ENCODE peak calls at places on chromosomes 6 and 20, in nine cellular contexts. One of them, this sample, is unnamed.

GRCh38 chr6:96794980-96795379 is 42.3 kb downstream of the GPR63 start:
- DNase-seq in Kasumi-1: no peak
- DNase-seq in GM23248: peak
- DNase-seq in caudate nucleus: no peak
- DNase-seq in NCI-H2029: no peak
- DNase-seq in uterus: no peak
- DNase-seq in stimulated activated naive B cell treated with anti-CD40 and anti-IgM and Interleukin-4, amounts not matched to agents 10 μg/mL and 1 μg/mL and 100 μg/mL, for 72 hours: no peak
- DNase-seq in fibroblast of the conjunctiva: no peak
- DNase-seq in GM13976: no peak
- DNase-seq in this sample: no peak

GRCh38 chr6:123909989-123910388 is 106.3 kb downstream of the NKAIN2 start:
- DNase-seq in fibroblast of the conjunctiva: no peak
- DNase-seq in caudate nucleus: no peak
- DNase-seq in GM13976: no peak
- DNase-seq in Kasumi-1: no peak
- DNase-seq in stimulated activated naive B cell treated with anti-CD40 and anti-IgM and Interleukin-4, amounts not matched to agents 10 μg/mL and 1 μg/mL and 100 μg/mL, for 72 hours: no peak
- DNase-seq in uterus: no peak
- DNase-seq in NCI-H2029: peak
- DNase-seq in GM23248: no peak
- DNase-seq in this sample: no peak

GRCh38 chr6:30446259-30446658 is 43.0 kb upstream of the HLA-E start:
- DNase-seq in stimulated activated naive B cell treated with anti-CD40 and anti-IgM and Interleukin-4, amounts not matched to agents 10 μg/mL and 1 μg/mL and 100 μg/mL, for 72 hours: no peak
- DNase-seq in NCI-H2029: no peak
- DNase-seq in caudate nucleus: no peak
- DNase-seq in GM13976: no peak
- DNase-seq in uterus: no peak
- DNase-seq in GM23248: no peak
- DNase-seq in Kasumi-1: no peak
- DNase-seq in fibroblast of the conjunctiva: no peak
- DNase-seq in this sample: no peak

GRCh38 chr20:56391596-56392281 is at the start of gene AURKA:
- DNase-seq in stimulated activated naive B cell treated with anti-CD40 and anti-IgM and Interleukin-4, amounts not matched to agents 10 μg/mL and 1 μg/mL and 100 μg/mL, for 72 hours: no peak
- DNase-seq in GM13976: no peak
- DNase-seq in NCI-H2029: no peak
- DNase-seq in GM23248: peak
- DNase-seq in caudate nucleus: no peak
- DNase-seq in uterus: no peak
- DNase-seq in Kasumi-1: no peak
- DNase-seq in fibroblast of the conjunctiva: no peak
- DNase-seq in this sample: no peak

GRCh38 chr6:107769053-107769658 is 55.0 kb downstream of the SCML4 start:
- DNase-seq in uterus: no peak
- DNase-seq in NCI-H2029: no peak
- DNase-seq in fibroblast of the conjunctiva: no peak
- DNase-seq in GM23248: no peak
- DNase-seq in stimulated activated naive B cell treated with anti-CD40 and anti-IgM and Interleukin-4, amounts not matched to agents 10 μg/mL and 1 μg/mL and 100 μg/mL, for 72 hours: no peak
- DNase-seq in caudate nucleus: no peak
- DNase-seq in GM13976: no peak
- DNase-seq in Kasumi-1: no peak
- DNase-seq in this sample: no peak

GRCh38 chr6:143698759-143699750 is 21.3 kb downstream of the PHACTR2 start:
- DNase-seq in GM13976: no peak
- DNase-seq in GM23248: no peak
- DNase-seq in caudate nucleus: no peak
- DNase-seq in uterus: no peak
- DNase-seq in Kasumi-1: no peak
- DNase-seq in NCI-H2029: no peak
- DNase-seq in fibroblast of the conjunctiva: no peak
- DNase-seq in stimulated activated naive B cell treated with anti-CD40 and anti-IgM and Interleukin-4, amounts not matched to agents 10 μg/mL and 1 μg/mL and 100 μg/mL, for 72 hours: no peak
- DNase-seq in this sample: no peak

GRCh38 chr6:45441811-45442453 is 64.2 kb upstream of the SUPT3H start:
- DNase-seq in GM23248: no peak
- DNase-seq in Kasumi-1: no peak
- DNase-seq in GM13976: no peak
- DNase-seq in NCI-H2029: no peak
- DNase-seq in caudate nucleus: no peak
- DNase-seq in stimulated activated naive B cell treated with anti-CD40 and anti-IgM and Interleukin-4, amounts not matched to agents 10 μg/mL and 1 μg/mL and 100 μg/mL, for 72 hours: no peak
- DNase-seq in uterus: no peak
- DNase-seq in fibroblast of the conjunctiva: no peak
- DNase-seq in this sample: no peak

GRCh38 chr6:118735320-118735719 is 83.9 kb upstream of the CEP85L start:
- DNase-seq in uterus: no peak
- DNase-seq in NCI-H2029: no peak
- DNase-seq in caudate nucleus: no peak
- DNase-seq in stimulated activated naive B cell treated with anti-CD40 and anti-IgM and Interleukin-4, amounts not matched to agents 10 μg/mL and 1 μg/mL and 100 μg/mL, for 72 hours: no peak
- DNase-seq in GM23248: no peak
- DNase-seq in fibroblast of the conjunctiva: no peak
- DNase-seq in Kasumi-1: peak
- DNase-seq in GM13976: peak
- DNase-seq in this sample: no peak

GRCh38 chr6:123575218-123575617 is 61.5 kb downstream of the TRDN start:
- DNase-seq in stimulated activated naive B cell treated with anti-CD40 and anti-IgM and Interleukin-4, amounts not matched to agents 10 μg/mL and 1 μg/mL and 100 μg/mL, for 72 hours: no peak
- DNase-seq in NCI-H2029: no peak
- DNase-seq in GM23248: no peak
- DNase-seq in caudate nucleus: no peak
- DNase-seq in uterus: no peak
- DNase-seq in GM13976: no peak
- DNase-seq in fibroblast of the conjunctiva: no peak
- DNase-seq in Kasumi-1: no peak
- DNase-seq in this sample: no peak

GRCh38 chr6:12403946-12404647 is 113.9 kb downstream of the EDN1 start:
- DNase-seq in NCI-H2029: no peak
- DNase-seq in Kasumi-1: no peak
- DNase-seq in uterus: no peak
- DNase-seq in caudate nucleus: no peak
- DNase-seq in GM13976: no peak
- DNase-seq in stimulated activated naive B cell treated with anti-CD40 and anti-IgM and Interleukin-4, amounts not matched to agents 10 μg/mL and 1 μg/mL and 100 μg/mL, for 72 hours: no peak
- DNase-seq in fibroblast of the conjunctiva: no peak
- DNase-seq in GM23248: peak
- DNase-seq in this sample: no peak

GRCh38 chr6:2244261-2245102 is 923 bp downstream of the GMDS start:
- DNase-seq in stimulated activated naive B cell treated with anti-CD40 and anti-IgM and Interleukin-4, amounts not matched to agents 10 μg/mL and 1 μg/mL and 100 μg/mL, for 72 hours: no peak
- DNase-seq in GM13976: no peak
- DNase-seq in NCI-H2029: peak
- DNase-seq in uterus: no peak
- DNase-seq in fibroblast of the conjunctiva: no peak
- DNase-seq in GM23248: no peak
- DNase-seq in Kasumi-1: no peak
- DNase-seq in caudate nucleus: no peak
- DNase-seq in this sample: no peak

GRCh38 chr6:32170294-32170693 is 5.6 kb downstream of the AGPAT1 start:
- DNase-seq in fibroblast of the conjunctiva: no peak
- DNase-seq in stimulated activated naive B cell treated with anti-CD40 and anti-IgM and Interleukin-4, amounts not matched to agents 10 μg/mL and 1 μg/mL and 100 μg/mL, for 72 hours: no peak
- DNase-seq in uterus: no peak
- DNase-seq in Kasumi-1: no peak
- DNase-seq in caudate nucleus: no peak
- DNase-seq in GM23248: no peak
- DNase-seq in NCI-H2029: no peak
- DNase-seq in GM13976: no peak
- DNase-seq in this sample: no peak

GRCh38 chr20:56630506-56631317 is 1.6 kb downstream of the TFAP2C start:
- DNase-seq in fibroblast of the conjunctiva: no peak
- DNase-seq in stimulated activated naive B cell treated with anti-CD40 and anti-IgM and Interleukin-4, amounts not matched to agents 10 μg/mL and 1 μg/mL and 100 μg/mL, for 72 hours: no peak
- DNase-seq in NCI-H2029: no peak
- DNase-seq in GM23248: peak
- DNase-seq in Kasumi-1: no peak
- DNase-seq in caudate nucleus: no peak
- DNase-seq in uterus: no peak
- DNase-seq in GM13976: peak
- DNase-seq in this sample: no peak

GRCh38 chr6:79377830-79378460 is 143.5 kb upstream of the HMGN3 start:
- DNase-seq in fibroblast of the conjunctiva: peak
- DNase-seq in GM13976: peak
- DNase-seq in Kasumi-1: no peak
- DNase-seq in uterus: no peak
- DNase-seq in GM23248: no peak
- DNase-seq in stimulated activated naive B cell treated with anti-CD40 and anti-IgM and Interleukin-4, amounts not matched to agents 10 μg/mL and 1 μg/mL and 100 μg/mL, for 72 hours: no peak
- DNase-seq in caudate nucleus: no peak
- DNase-seq in NCI-H2029: peak
- DNase-seq in this sample: no peak

GRCh38 chr6:40956871-40957270 is 82.2 kb downstream of the UNC5CL start:
- DNase-seq in caudate nucleus: no peak
- DNase-seq in uterus: no peak
- DNase-seq in Kasumi-1: no peak
- DNase-seq in stimulated activated naive B cell treated with anti-CD40 and anti-IgM and Interleukin-4, amounts not matched to agents 10 μg/mL and 1 μg/mL and 100 μg/mL, for 72 hours: no peak
- DNase-seq in NCI-H2029: no peak
- DNase-seq in GM13976: no peak
- DNase-seq in GM23248: peak
- DNase-seq in fibroblast of the conjunctiva: no peak
- DNase-seq in this sample: no peak

GRCh38 chr20:34546751-34547181 is 11.8 kb upstream of the MAP1LC3A start:
- DNase-seq in caudate nucleus: no peak
- DNase-seq in uterus: no peak
- DNase-seq in fibroblast of the conjunctiva: no peak
- DNase-seq in GM13976: no peak
- DNase-seq in NCI-H2029: peak
- DNase-seq in stimulated activated naive B cell treated with anti-CD40 and anti-IgM and Interleukin-4, amounts not matched to agents 10 μg/mL and 1 μg/mL and 100 μg/mL, for 72 hours: no peak
- DNase-seq in Kasumi-1: no peak
- DNase-seq in GM23248: no peak
- DNase-seq in this sample: no peak

GRCh38 chr20:17960927-17961599 is 7.5 kb downstream of the SNX5 start:
- DNase-seq in NCI-H2029: no peak
- DNase-seq in uterus: peak
- DNase-seq in stimulated activated naive B cell treated with anti-CD40 and anti-IgM and Interleukin-4, amounts not matched to agents 10 μg/mL and 1 μg/mL and 100 μg/mL, for 72 hours: no peak
- DNase-seq in fibroblast of the conjunctiva: no peak
- DNase-seq in caudate nucleus: no peak
- DNase-seq in Kasumi-1: no peak
- DNase-seq in GM23248: peak
- DNase-seq in GM13976: no peak
- DNase-seq in this sample: no peak

GRCh38 chr6:30202366-30202765 is 10.8 kb downstream of the TRIM26 start:
- DNase-seq in Kasumi-1: no peak
- DNase-seq in stimulated activated naive B cell treated with anti-CD40 and anti-IgM and Interleukin-4, amounts not matched to agents 10 μg/mL and 1 μg/mL and 100 μg/mL, for 72 hours: no peak
- DNase-seq in GM23248: no peak
- DNase-seq in uterus: no peak
- DNase-seq in NCI-H2029: no peak
- DNase-seq in caudate nucleus: no peak
- DNase-seq in GM13976: no peak
- DNase-seq in fibroblast of the conjunctiva: no peak
- DNase-seq in this sample: no peak

GRCh38 chr6:133340557-133340956 is 99.4 kb downstream of the EYA4 start:
- DNase-seq in caudate nucleus: no peak
- DNase-seq in GM23248: peak
- DNase-seq in stimulated activated naive B cell treated with anti-CD40 and anti-IgM and Interleukin-4, amounts not matched to agents 10 μg/mL and 1 μg/mL and 100 μg/mL, for 72 hours: no peak
- DNase-seq in uterus: no peak
- DNase-seq in NCI-H2029: no peak
- DNase-seq in fibroblast of the conjunctiva: no peak
- DNase-seq in Kasumi-1: no peak
- DNase-seq in GM13976: no peak
- DNase-seq in this sample: no peak

GRCh38 chr6:47936820-47937219 is 155.0 kb downstream of the OPN5 start:
- DNase-seq in NCI-H2029: no peak
- DNase-seq in GM13976: no peak
- DNase-seq in GM23248: no peak
- DNase-seq in caudate nucleus: no peak
- DNase-seq in uterus: no peak
- DNase-seq in fibroblast of the conjunctiva: no peak
- DNase-seq in stimulated activated naive B cell treated with anti-CD40 and anti-IgM and Interleukin-4, amounts not matched to agents 10 μg/mL and 1 μg/mL and 100 μg/mL, for 72 hours: no peak
- DNase-seq in Kasumi-1: no peak
- DNase-seq in this sample: no peak

GRCh38 chr6:16397623-16398022 is 159.2 kb downstream of the GMPR start:
- DNase-seq in uterus: no peak
- DNase-seq in Kasumi-1: no peak
- DNase-seq in NCI-H2029: no peak
- DNase-seq in GM13976: no peak
- DNase-seq in caudate nucleus: no peak
- DNase-seq in GM23248: peak
- DNase-seq in stimulated activated naive B cell treated with anti-CD40 and anti-IgM and Interleukin-4, amounts not matched to agents 10 μg/mL and 1 μg/mL and 100 μg/mL, for 72 hours: no peak
- DNase-seq in fibroblast of the conjunctiva: no peak
- DNase-seq in this sample: no peak

GRCh38 chr6:166313255-166314070 is 5.3 kb upstream of the PRR18 start:
- DNase-seq in NCI-H2029: no peak
- DNase-seq in GM13976: peak
- DNase-seq in Kasumi-1: peak
- DNase-seq in stimulated activated naive B cell treated with anti-CD40 and anti-IgM and Interleukin-4, amounts not matched to agents 10 μg/mL and 1 μg/mL and 100 μg/mL, for 72 hours: no peak
- DNase-seq in GM23248: peak
- DNase-seq in caudate nucleus: no peak
- DNase-seq in fibroblast of the conjunctiva: peak
- DNase-seq in uterus: no peak
- DNase-seq in this sample: peak

GRCh38 chr6:44201638-44202303 is 15.0 kb upstream of the MYMX start:
- DNase-seq in caudate nucleus: no peak
- DNase-seq in uterus: no peak
- DNase-seq in Kasumi-1: no peak
- DNase-seq in GM13976: no peak
- DNase-seq in stimulated activated naive B cell treated with anti-CD40 and anti-IgM and Interleukin-4, amounts not matched to agents 10 μg/mL and 1 μg/mL and 100 μg/mL, for 72 hours: no peak
- DNase-seq in fibroblast of the conjunctiva: no peak
- DNase-seq in NCI-H2029: no peak
- DNase-seq in GM23248: no peak
- DNase-seq in this sample: no peak

GRCh38 chr6:26311385-26312095 is 53.5 kb upstream of the BTN3A2 start:
- DNase-seq in caudate nucleus: peak
- DNase-seq in GM23248: peak
- DNase-seq in stimulated activated naive B cell treated with anti-CD40 and anti-IgM and Interleukin-4, amounts not matched to agents 10 μg/mL and 1 μg/mL and 100 μg/mL, for 72 hours: peak
- DNase-seq in Kasumi-1: peak
- DNase-seq in NCI-H2029: peak
- DNase-seq in fibroblast of the conjunctiva: peak
- DNase-seq in GM13976: no peak
- DNase-seq in uterus: peak
- DNase-seq in this sample: peak